ENCODE peak calls at places on chromosomes 11 and 22, in nine cellular contexts. T, R, V, O, X, D, G, C and I are unnamed samples.

GRCh38 chr22:50056214-50056972 is 1.7 kb downstream of the TTLL8 start:
- DNase-seq in T (no peak), R (no peak), V (no peak), O (peak; percentile 34), X (no peak), D (no peak), G (no peak), C (no peak), I (no peak)

GRCh38 chr11:782264-783174 is 5.2 kb upstream of the GATD1 start:
- DNase-seq in T (no peak), R (no peak), V (no peak), O (no peak), X (no peak), D (no peak), G (no peak), C (no peak), I (no peak)

GRCh38 chr11:72625746-72626636 is 48.2 kb downstream of the PDE2A start:
- DNase-seq in T (no peak), R (no peak), V (peak; percentile 81), O (no peak), X (peak; percentile 75), D (peak; percentile 52), G (peak; percentile 75), C (no peak), I (no peak)

GRCh38 chr11:112725636-112726035 is 235.6 kb upstream of the NCAM1 start:
- DNase-seq in T (no peak), R (no peak), V (no peak), O (no peak), X (no peak), D (no peak), G (no peak), C (no peak), I (no peak)

GRCh38 chr22:32080904-32081303 is 37.8 kb downstream of the SLC5A1 start:
- DNase-seq in T (peak; percentile 16), R (peak; percentile 27), V (no peak), O (peak; percentile 77), X (no peak), D (peak; percentile 39), G (no peak), C (peak; percentile 66), I (peak; percentile 25)

GRCh38 chr11:43643898-43644625 is 36.5 kb upstream of the HSD17B12 start:
- DNase-seq in T (peak; percentile 82), R (peak; percentile 81), V (peak; percentile 87), O (peak; percentile 96), X (peak; percentile 89), D (peak; percentile 89), G (peak; percentile 88), C (peak; percentile 76), I (peak; percentile 81)

GRCh38 chr11:17786824-17787525 is 52.4 kb downstream of the KCNC1 start:
- DNase-seq in T (no peak), R (peak; percentile 87), V (no peak), O (no peak), X (no peak), D (no peak), G (no peak), C (peak; percentile 85), I (no peak)

GRCh38 chr11:12540913-12541587 is 133.2 kb upstream of the TEAD1 start:
- DNase-seq in T (no peak), R (peak; percentile 94), V (peak; percentile 69), O (peak; percentile 66), X (no peak), D (no peak), G (no peak), C (no peak), I (peak; percentile 28)

GRCh38 chr11:36098046-36098445 is 154.2 kb downstream of the LDLRAD3 start:
- DNase-seq in T (no peak), R (no peak), V (no peak), O (peak; percentile 42), X (peak; percentile 62), D (no peak), G (peak; percentile 22), C (no peak), I (no peak)

GRCh38 chr22:50532824-50533344 is 3.1 kb upstream of the TYMP start:
- DNase-seq in T (no peak), R (no peak), V (no peak), O (no peak), X (no peak), D (no peak), G (no peak), C (no peak), I (no peak)

GRCh38 chr11:114239632-114240224 is 56.5 kb upstream of the NNMT start:
- DNase-seq in T (no peak), R (no peak), V (peak; percentile 60), O (no peak), X (no peak), D (no peak), G (no peak), C (no peak), I (no peak)

GRCh38 chr11:19511413-19512183 is 201.0 kb upstream of the NAV2 start:
- DNase-seq in T (no peak), R (peak; percentile 3), V (peak; percentile 86), O (no peak), X (peak; percentile 72), D (peak; percentile 10), G (peak; percentile 22), C (no peak), I (no peak)

GRCh38 chr22:37675930-37676571 is 615 bp downstream of the LGALS1 start:
- DNase-seq in T (peak; percentile 35), R (no peak), V (peak; percentile 82), O (no peak), X (peak; percentile 74), D (peak; percentile 50), G (peak; percentile 68), C (no peak), I (peak; percentile 84)

GRCh38 chr11:32309541-32310217 is 125.7 kb downstream of the WT1 start:
- DNase-seq in T (no peak), R (no peak), V (no peak), O (no peak), X (no peak), D (no peak), G (no peak), C (no peak), I (no peak)

GRCh38 chr22:35688913-35689675 is 28.6 kb upstream of the APOL5 start:
- DNase-seq in T (no peak), R (no peak), V (no peak), O (no peak), X (no peak), D (no peak), G (no peak), C (peak; percentile 53), I (no peak)

GRCh38 chr11:7572001-7572712 is 58.4 kb downstream of the PPFIBP2 start:
- DNase-seq in T (no peak), R (no peak), V (no peak), O (peak; percentile 62), X (no peak), D (no peak), G (no peak), C (no peak), I (no peak)

GRCh38 chr11:38323961-38324761 is 1726.1 kb upstream of the RAG2 start:
- DNase-seq in T (no peak), R (no peak), V (no peak), O (peak; percentile 53), X (no peak), D (no peak), G (no peak), C (peak; percentile 77), I (no peak)

GRCh38 chr22:28903719-28904118 is 20.3 kb downstream of the ZNRF3 start:
- DNase-seq in T (no peak), R (no peak), V (peak; percentile 24), O (peak; percentile 50), X (no peak), D (no peak), G (no peak), C (no peak), I (no peak)
- H3K4me3 ChIP-seq in T (no peak overlapping the region), R (no peak overlapping the region), V (no peak overlapping the region), O (peak overlapping the region; percentile 9), X (no peak overlapping the region), D (no peak overlapping the region), G (no peak overlapping the region), C (no peak overlapping the region), I (no peak overlapping the region)

DNA sequence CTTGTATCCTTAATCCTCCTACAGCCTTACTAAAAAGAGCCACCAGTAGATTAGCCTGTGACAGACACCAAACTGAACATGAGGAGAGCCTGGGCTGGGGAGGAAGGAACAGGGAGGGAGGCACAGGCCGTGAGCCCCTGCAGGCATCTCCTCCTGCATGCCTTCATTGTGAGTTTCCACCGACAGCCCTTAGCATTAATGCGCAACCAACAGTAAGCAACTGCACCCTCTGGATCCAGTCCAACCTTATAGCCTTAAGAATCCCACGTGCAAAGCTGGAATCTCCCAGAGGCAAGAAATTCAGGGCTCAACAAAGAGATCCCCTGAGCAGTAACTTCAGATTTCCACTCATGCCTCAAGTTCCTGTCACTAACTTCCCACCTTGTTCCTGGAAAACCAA is 84.6 kb downstream of the ETS1 start:
- DNase-seq in T (no peak), R (peak; percentile 94), V (no peak), O (no peak), X (no peak), D (no peak), G (no peak), C (peak; percentile 89), I (no peak)
- H3K4me1 ChIP-seq in T (peaks cover 98% of the 10 kb centered on the region), R (peaks cover 94% of the 10 kb centered on the region), V (peaks cover 100% of the 10 kb centered on the region), O (peaks cover 20% of the 10 kb centered on the region), X (peaks cover 100% of the 10 kb centered on the region), D (peaks cover 31% of the 10 kb centered on the region), G (peaks cover 100% of the 10 kb centered on the region), C (peaks cover 85% of the 10 kb centered on the region), I (peaks cover 91% of the 10 kb centered on the region)

DNA sequence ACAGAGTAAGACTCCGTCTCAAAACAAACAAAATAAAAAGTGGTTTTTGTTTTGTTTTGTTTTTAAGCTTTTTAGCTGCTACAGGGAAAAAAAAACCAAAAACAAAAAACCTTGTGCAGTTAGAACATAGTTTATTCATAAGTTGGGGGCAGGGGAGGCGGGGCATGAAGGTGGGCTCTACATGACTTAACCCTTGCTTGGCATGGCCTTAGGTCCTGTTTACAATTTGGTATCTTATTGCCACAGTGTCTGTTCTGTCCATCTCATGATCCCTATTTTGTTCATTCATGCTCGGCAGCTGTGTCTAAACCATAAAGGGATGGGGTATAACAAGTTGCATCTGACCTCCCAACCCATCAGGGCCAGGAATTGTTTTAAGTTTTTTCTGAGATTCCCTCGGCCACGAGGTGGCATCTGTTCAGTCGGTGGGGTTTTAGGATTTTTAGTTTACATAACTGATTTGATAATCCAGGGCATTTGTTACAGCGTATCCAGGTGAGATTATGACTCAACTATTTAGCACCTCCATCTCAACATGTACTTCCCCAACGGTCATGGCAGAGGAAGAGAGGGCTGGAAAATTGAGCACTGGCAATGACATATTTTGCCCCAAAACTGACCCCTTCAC is 6.9 kb downstream of the AP5B1 start:
- DNase-seq in T (no peak), R (no peak), V (no peak), O (no peak), X (no peak), D (no peak), G (no peak), C (peak; percentile 38), I (no peak)
- TF ChIP-seq CTCF in T (no peak), R (no peak), V (no peak), O (peak; percentile 26), X (no peak), D (no peak), G (no peak), C (peak; percentile 37), I (no peak)

GRCh38 chr11:109940816-109941215 is 152.4 kb upstream of the ZC3H12C start:
- DNase-seq in T (no peak), R (peak; percentile 89), V (no peak), O (no peak), X (no peak), D (no peak), G (no peak), C (peak; percentile 84), I (no peak)

GRCh38 chr11:109946322-109946846 is 146.8 kb upstream of the ZC3H12C start:
- DNase-seq in T (peak; percentile 20), R (peak; percentile 93), V (peak; percentile 88), O (peak; percentile 93), X (peak; percentile 84), D (peak; percentile 88), G (peak; percentile 80), C (peak; percentile 87), I (peak; percentile 64)

GRCh38 chr11:109945626-109946321 is 147.4 kb upstream of the ZC3H12C start:
- DNase-seq in T (no peak), R (no peak), V (no peak), O (no peak), X (no peak), D (no peak), G (no peak), C (no peak), I (no peak)
- H3K4me3 ChIP-seq in T (no peak overlapping the region), R (no peak overlapping the region), V (peak overlapping the region; percentile 30), O (no peak overlapping the region), X (peak overlapping the region; percentile 35), D (no peak overlapping the region), G (peak overlapping the region; percentile 53), C (no peak overlapping the region), I (no peak overlapping the region)